ENCODE peak calls at places on chromosomes 5 and 9, in ten cellular contexts. M is bronchial epithelial cell; C is nephron progenitor cell; H is kidney tubule cell; A is kidney; P is activated CD4-positive, alpha-beta T cell treated with anti-CD3 and anti-CD28 coated beads for 24 hours; W is NCI-H1092 treated with DMSO at 0.1 percent for 48 hours; S is stimulated activated CD8-positive, alpha-beta memory T cell treated with anti-CD3 and anti-CD28 coated beads, Interleukin-4, amount 100 ng/mL, for 1 hour; G is natural killer cell; V is cerebellar cortex. D is an unnamed sample.
A peak's percentile ranks its signal among the peaks of the same experiment; 100 is the strongest.

GRCh38 chr5:130065617-130066016 is 161.4 kb downstream of the CHSY3 start:
- DNase-seq in G (no peak), W (no peak), P (no peak), H (no peak), S (no peak), V (no peak), C (no peak), M (no peak), A (no peak), D (no peak)

GRCh38 chr9:71279188-71279739 is 157.8 kb upstream of the TRPM3 start:
- DNase-seq in S (no peak), A (no peak), H (no peak), C (no peak), V (no peak), M (no peak), P (no peak), G (no peak), W (no peak), D (no peak)

GRCh38 chr5:5751987-5752386 is 329.5 kb downstream of the ICE1 start:
- DNase-seq in G (no peak), H (no peak), S (no peak), P (no peak), A (no peak), V (no peak), M (no peak), C (no peak), W (peak; percentile 8), D (no peak)

GRCh38 chr5:93476211-93476851 is 104.7 kb downstream of the NR2F1-AS1 start:
- DNase-seq in H (no peak), P (no peak), S (no peak), V (no peak), G (no peak), M (peak; percentile 53), C (no peak), W (no peak), A (no peak), D (no peak)

GRCh38 chr5:111299831-111300432 is 75.7 kb downstream of the CAMK4 start:
- DNase-seq in H (no peak), W (no peak), P (no peak), V (no peak), M (no peak), A (no peak), C (no peak), S (no peak), G (no peak), D (no peak)

GRCh38 chr5:89901983-89902382 is 507.6 kb downstream of the CETN3 start:
- DNase-seq in P (no peak), C (no peak), A (no peak), M (no peak), H (no peak), W (peak; percentile 9), G (no peak), V (peak; percentile 51), S (no peak), D (no peak)

GRCh38 chr9:89899476-89900047 is 294.8 kb downstream of the GADD45G start:
- DNase-seq in H (no peak), A (no peak), M (no peak), G (no peak), S (no peak), P (no peak), C (no peak), W (no peak), V (no peak), D (no peak)

GRCh38 chr5:79193643-79194042 is 42.3 kb upstream of the JMY start:
- DNase-seq in M (peak; percentile 67), G (no peak), H (peak; percentile 49), C (no peak), P (no peak), V (no peak), W (no peak), A (no peak), S (no peak), D (no peak)

GRCh38 chr9:86350006-86350755 is 4.0 kb downstream of the TUT7 start:
- DNase-seq in P (no peak), M (no peak), W (no peak), G (no peak), V (no peak), H (no peak), A (no peak), C (no peak), S (no peak), D (no peak)

GRCh38 chr5:134592141-134592746 is 40.4 kb downstream of the SAR1B start:
- DNase-seq in M (peak; percentile 77), C (no peak), V (no peak), H (peak; percentile 92), P (no peak), A (no peak), G (no peak), S (no peak), W (no peak), D (no peak)

GRCh38 chr9:101739311-101739710 is 864 bp upstream of the GRIN3A start:
- DNase-seq in H (no peak), G (no peak), C (no peak), W (no peak), V (no peak), P (no peak), S (no peak), A (no peak), M (no peak), D (no peak)

GRCh38 chr5:107985144-107985543 is 314.4 kb upstream of the EFNA5 start:
- DNase-seq in C (no peak), V (peak; percentile 41), G (no peak), A (no peak), P (no peak), M (peak; percentile 31), H (peak; percentile 38), S (no peak), W (no peak), D (no peak)

GRCh38 chr5:127040779-127041520 is 10.6 kb upstream of the MARCHF3 start:
- DNase-seq in S (no peak), W (peak; percentile 63), P (no peak), G (no peak), H (peak; percentile 65), A (no peak), M (peak; percentile 96), C (no peak), V (no peak), D (peak; percentile 81)

GRCh38 chr9:70031141-70031545 is 12.5 kb upstream of the MAMDC2 start:
- DNase-seq in H (peak; percentile 51), P (no peak), M (peak; percentile 68), V (no peak), C (no peak), G (no peak), W (no peak), A (no peak), S (no peak), D (no peak)

GRCh38 chr9:134316444-134317160 is 9.7 kb upstream of the RXRA start:
- DNase-seq in S (no peak), W (no peak), H (no peak), P (no peak), C (peak; percentile 1), G (no peak), A (peak; percentile 78), V (peak; percentile 26), M (no peak), D (no peak)

GRCh38 chr5:65037845-65038815 is 269.4 kb downstream of the CWC27 start:
- DNase-seq in S (no peak), A (no peak), M (peak; percentile 50), G (no peak), P (no peak), W (peak; percentile 2), V (peak; percentile 44), C (no peak), H (peak; percentile 41), D (peak; percentile 52)

GRCh38 chr5:174520420-174521396 is 203.7 kb upstream of the MSX2 start:
- DNase-seq in A (no peak), M (peak; percentile 77), S (no peak), W (no peak), G (no peak), H (peak; percentile 5), V (no peak), P (no peak), C (peak; percentile 56), D (no peak)

GRCh38 chr5:144598451-144599068 is 427.9 kb downstream of the KCTD16 start:
- DNase-seq in H (peak; percentile 60), C (no peak), S (no peak), V (no peak), G (no peak), M (no peak), P (no peak), W (peak; percentile 64), A (peak; percentile 59), D (no peak)

GRCh38 chr9:93004561-93004960 is 53.9 kb upstream of the SUSD3 start:
- DNase-seq in H (no peak), G (no peak), C (no peak), P (no peak), S (no peak), M (no peak), A (no peak), V (no peak), W (no peak), D (no peak)

GRCh38 chr5:35971186-35971877 is 19.9 kb downstream of the UGT3A1 start:
- DNase-seq in H (peak; percentile 66), C (no peak), W (no peak), S (no peak), G (no peak), M (no peak), P (no peak), A (no peak), V (no peak), D (no peak)

GRCh38 chr5:133952729-133953567 is 15.5 kb downstream of the C5orf15 start:
- DNase-seq in V (no peak), W (no peak), G (no peak), A (no peak), P (no peak), H (peak; percentile 81), S (no peak), C (no peak), M (peak; percentile 12), D (peak; percentile 38)